ENCODE peak calls at places on chromosome 6, in six cellular contexts. One of them, this sample, is unnamed. For H3K9me3, the result is how much of the 10 kb centered on the place peaks cover.

GRCh38 chr6:110360671-110361070 is 2.5 kb upstream of the METTL24 start:
- DNase-seq in CD4-positive, alpha-beta T cell: no peak
- DNase-seq in fibroblast of lung: no peak
- DNase-seq in H9: no peak
- DNase-seq in A549: no peak
- DNase-seq in pancreas: peak
- DNase-seq in this sample: no peak

GRCh38 chr6:143896096-143896880 is 32.0 kb downstream of the ZC2HC1B start:
- DNase-seq in CD4-positive, alpha-beta T cell: no peak
- DNase-seq in fibroblast of lung: no peak
- DNase-seq in H9: no peak
- DNase-seq in A549: no peak
- DNase-seq in pancreas: no peak
- DNase-seq in this sample: peak

GRCh38 chr6:32415521-32416019 is 8.6 kb upstream of the BTNL2 start:
- DNase-seq in CD4-positive, alpha-beta T cell: peak
- DNase-seq in fibroblast of lung: peak
- DNase-seq in H9: peak
- DNase-seq in A549: peak
- DNase-seq in pancreas: peak
- DNase-seq in this sample: peak

GRCh38 chr6:85419046-85419759 is 30.7 kb upstream of the NT5E start:
- DNase-seq in CD4-positive, alpha-beta T cell: no peak
- DNase-seq in fibroblast of lung: peak
- DNase-seq in H9: no peak
- DNase-seq in A549: no peak
- DNase-seq in pancreas: no peak
- DNase-seq in this sample: no peak

GRCh38 chr6:151027295-151027747 is 161.8 kb downstream of the MTHFD1L start:
- DNase-seq in CD4-positive, alpha-beta T cell: no peak
- DNase-seq in fibroblast of lung: no peak
- DNase-seq in H9: no peak
- DNase-seq in A549: no peak
- DNase-seq in pancreas: peak
- DNase-seq in this sample: no peak

GRCh38 chr6:133973109-133973971 is 20.3 kb downstream of the TBPL1 start:
- DNase-seq in CD4-positive, alpha-beta T cell: no peak
- DNase-seq in fibroblast of lung: peak
- DNase-seq in H9: no peak
- DNase-seq in A549: peak
- DNase-seq in pancreas: no peak
- DNase-seq in this sample: peak

GRCh38 chr6:62285612-62286469 is at the start of gene KHDRBS2:
- DNase-seq in CD4-positive, alpha-beta T cell: peak
- DNase-seq in fibroblast of lung: no peak
- DNase-seq in H9: peak
- DNase-seq in A549: peak
- DNase-seq in pancreas: peak
- DNase-seq in this sample: peak

GRCh38 chr6:96089173-96089572 is 73.4 kb downstream of the FUT9 start:
- DNase-seq in CD4-positive, alpha-beta T cell: no peak
- DNase-seq in fibroblast of lung: peak
- DNase-seq in H9: peak
- DNase-seq in A549: no peak
- DNase-seq in pancreas: peak
- DNase-seq in this sample: peak

GRCh38 chr6:169079650-169080049 is 174.0 kb downstream of the THBS2 start:
- DNase-seq in CD4-positive, alpha-beta T cell: no peak
- DNase-seq in fibroblast of lung: peak
- DNase-seq in H9: no peak
- DNase-seq in A549: no peak
- DNase-seq in pancreas: no peak
- DNase-seq in this sample: no peak

GRCh38 chr6:71262914-71263313 is 25.7 kb upstream of the OGFRL1 start:
- DNase-seq in CD4-positive, alpha-beta T cell: no peak
- DNase-seq in fibroblast of lung: no peak
- DNase-seq in H9: no peak
- DNase-seq in A549: no peak
- DNase-seq in pancreas: no peak
- DNase-seq in this sample: no peak

GRCh38 chr6:25882066-25882496 is 8.0 kb upstream of the SLC17A3 start:
- DNase-seq in CD4-positive, alpha-beta T cell: peak
- DNase-seq in fibroblast of lung: no peak
- DNase-seq in H9: peak
- DNase-seq in A549: peak
- DNase-seq in pancreas: peak
- DNase-seq in this sample: peak

GRCh38 chr6:90284236-90284744 is 12.4 kb downstream of the BACH2 start:
- DNase-seq in CD4-positive, alpha-beta T cell: no peak
- DNase-seq in fibroblast of lung: peak
- DNase-seq in H9: peak
- DNase-seq in A549: peak
- DNase-seq in pancreas: no peak
- DNase-seq in this sample: peak

GRCh38 chr6:24494726-24495515 is at the start of gene ALDH5A1:
- DNase-seq in CD4-positive, alpha-beta T cell: peak
- DNase-seq in fibroblast of lung: peak
- DNase-seq in H9: peak
- DNase-seq in A549: peak
- DNase-seq in pancreas: peak
- DNase-seq in this sample: peak

GRCh38 chr6:132140150-132140549 is 189.0 kb upstream of the CCN2 start:
- DNase-seq in CD4-positive, alpha-beta T cell: no peak
- DNase-seq in fibroblast of lung: no peak
- DNase-seq in H9: no peak
- DNase-seq in A549: no peak
- DNase-seq in pancreas: no peak
- DNase-seq in this sample: no peak

GRCh38 chr6:42693725-42694323 is 28.6 kb downstream of the PRPH2 start:
- DNase-seq in CD4-positive, alpha-beta T cell: no peak
- DNase-seq in fibroblast of lung: no peak
- DNase-seq in H9: no peak
- DNase-seq in A549: no peak
- DNase-seq in pancreas: no peak
- DNase-seq in this sample: no peak

GRCh38 chr6:136549359-136550044 is 720 bp downstream of the MAP7 start:
- DNase-seq in CD4-positive, alpha-beta T cell: no peak
- DNase-seq in fibroblast of lung: no peak
- DNase-seq in H9: peak
- DNase-seq in A549: peak
- DNase-seq in pancreas: no peak
- DNase-seq in this sample: no peak

GRCh38 chr6:158072083-158072721 is 90.5 kb downstream of the SYNJ2 start:
- DNase-seq in CD4-positive, alpha-beta T cell: peak
- DNase-seq in fibroblast of lung: peak
- DNase-seq in H9: peak
- DNase-seq in A549: peak
- DNase-seq in pancreas: peak
- DNase-seq in this sample: peak
- TF ChIP-seq CTCF in CD4-positive, alpha-beta T cell: peak
- TF ChIP-seq CTCF in fibroblast of lung: peak
- TF ChIP-seq CTCF in H9: peak
- TF ChIP-seq CTCF in A549: peak
- TF ChIP-seq CTCF in pancreas: peak
- TF ChIP-seq CTCF in this sample: peak

DNA sequence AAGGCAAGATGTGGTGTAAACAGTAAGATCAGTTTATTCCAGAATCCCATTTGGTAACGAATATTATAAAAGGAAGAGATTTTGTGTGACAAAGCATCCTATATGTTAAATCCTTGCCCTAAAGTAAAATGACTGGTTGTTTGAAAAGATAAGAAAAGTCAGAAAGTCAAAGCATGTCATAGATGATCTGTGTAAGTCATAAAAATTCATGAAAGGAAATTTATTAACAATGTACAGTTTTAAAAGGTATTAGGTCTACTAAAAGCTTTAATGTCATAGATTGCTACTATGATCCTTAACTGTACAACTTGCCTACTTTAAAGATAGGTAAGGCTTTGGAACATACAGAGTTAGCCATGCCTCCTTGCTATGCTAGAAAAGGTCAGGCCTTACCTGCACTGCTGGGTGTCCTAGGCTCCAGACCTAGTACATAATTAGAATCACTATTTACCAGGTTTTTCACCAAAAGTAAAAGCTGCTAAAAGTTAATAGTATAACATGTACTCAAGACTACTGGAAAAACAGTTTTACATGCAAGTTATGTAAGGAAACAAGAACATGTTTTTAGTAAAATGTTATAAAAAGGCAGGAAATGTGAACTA is 1090.1 kb upstream of the ADGRB3 start:
- DNase-seq in CD4-positive, alpha-beta T cell: no peak
- DNase-seq in fibroblast of lung: no peak
- DNase-seq in H9: no peak
- DNase-seq in A549: no peak
- DNase-seq in pancreas: no peak
- DNase-seq in this sample: no peak
- H3K9me3 ChIP-seq in CD4-positive, alpha-beta T cell: under half
- H3K9me3 ChIP-seq in fibroblast of lung: under half
- H3K9me3 ChIP-seq in H9: under half
- H3K9me3 ChIP-seq in A549: under half
- H3K9me3 ChIP-seq in pancreas: under half
- H3K9me3 ChIP-seq in this sample: under half

DNA sequence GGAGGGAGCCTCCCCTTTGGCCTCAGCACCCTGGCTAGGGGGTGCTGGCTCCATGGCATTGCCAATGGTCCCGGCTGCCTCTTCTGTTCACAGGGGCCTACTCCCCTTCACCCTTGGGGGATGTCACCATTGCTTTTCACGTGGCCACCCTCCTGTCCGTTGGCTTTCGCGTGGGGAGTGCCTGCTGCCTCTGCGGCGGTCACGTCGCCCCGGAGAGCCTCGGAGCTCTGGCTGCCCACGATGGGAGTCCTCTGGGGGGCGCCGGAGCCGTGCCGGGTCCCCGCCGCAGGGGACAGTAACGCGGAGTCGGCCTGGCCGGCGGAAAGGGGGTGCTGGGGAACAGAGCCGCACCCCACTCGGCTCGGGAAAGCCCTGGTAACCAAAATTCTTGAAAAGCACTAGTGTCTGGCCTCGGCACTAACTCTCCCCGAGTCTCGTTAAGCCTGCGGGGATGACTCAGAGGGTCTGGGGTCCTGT is 661 bp upstream of the HEBP2 start:
- DNase-seq in CD4-positive, alpha-beta T cell: peak
- DNase-seq in fibroblast of lung: no peak
- DNase-seq in H9: peak
- DNase-seq in A549: peak
- DNase-seq in pancreas: peak
- DNase-seq in this sample: peak
- TF ChIP-seq CTCF in CD4-positive, alpha-beta T cell: no peak
- TF ChIP-seq CTCF in fibroblast of lung: peak
- TF ChIP-seq CTCF in H9: peak
- TF ChIP-seq CTCF in A549: no peak
- TF ChIP-seq CTCF in pancreas: no peak
- TF ChIP-seq CTCF in this sample: peak

GRCh38 chr6:124682751-124683150 is 279.5 kb upstream of the RNF217 start:
- DNase-seq in CD4-positive, alpha-beta T cell: no peak
- DNase-seq in fibroblast of lung: no peak
- DNase-seq in H9: no peak
- DNase-seq in A549: no peak
- DNase-seq in pancreas: no peak
- DNase-seq in this sample: no peak
- H3K9me3 ChIP-seq in CD4-positive, alpha-beta T cell: under half
- H3K9me3 ChIP-seq in fibroblast of lung: under half
- H3K9me3 ChIP-seq in H9: under half
- H3K9me3 ChIP-seq in A549: under half
- H3K9me3 ChIP-seq in pancreas: under half
- H3K9me3 ChIP-seq in this sample: under half

DNA sequence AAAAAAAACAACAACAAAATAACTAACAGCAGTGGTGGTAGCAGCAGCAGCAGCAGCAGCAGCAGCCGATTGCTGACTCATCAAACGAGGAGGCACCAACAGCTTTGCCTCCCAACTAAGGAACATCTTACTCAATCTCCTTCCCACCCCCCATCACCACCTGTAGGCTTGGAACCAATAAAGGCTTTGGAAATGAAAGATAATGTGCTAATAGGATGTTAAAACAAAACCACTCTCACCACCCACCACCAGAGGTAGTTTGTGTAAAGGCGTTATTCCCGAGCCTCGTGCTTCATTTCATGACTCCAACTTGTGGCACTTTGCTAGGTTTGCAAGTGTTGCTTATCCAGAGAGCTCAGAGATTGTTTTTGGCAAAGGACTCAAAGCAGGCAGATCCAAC is 346.5 kb downstream of the CD83 start:
- DNase-seq in CD4-positive, alpha-beta T cell: no peak
- DNase-seq in fibroblast of lung: peak
- DNase-seq in H9: peak
- DNase-seq in A549: no peak
- DNase-seq in pancreas: no peak
- DNase-seq in this sample: peak
- TF ChIP-seq CTCF in CD4-positive, alpha-beta T cell: no peak
- TF ChIP-seq CTCF in fibroblast of lung: peak
- TF ChIP-seq CTCF in H9: peak
- TF ChIP-seq CTCF in A549: no peak
- TF ChIP-seq CTCF in pancreas: no peak
- TF ChIP-seq CTCF in this sample: no peak

GRCh38 chr6:122495612-122496011 is 24.0 kb upstream of the SERINC1 start:
- DNase-seq in CD4-positive, alpha-beta T cell: no peak
- DNase-seq in fibroblast of lung: no peak
- DNase-seq in H9: no peak
- DNase-seq in A549: no peak
- DNase-seq in pancreas: no peak
- DNase-seq in this sample: no peak

DNA sequence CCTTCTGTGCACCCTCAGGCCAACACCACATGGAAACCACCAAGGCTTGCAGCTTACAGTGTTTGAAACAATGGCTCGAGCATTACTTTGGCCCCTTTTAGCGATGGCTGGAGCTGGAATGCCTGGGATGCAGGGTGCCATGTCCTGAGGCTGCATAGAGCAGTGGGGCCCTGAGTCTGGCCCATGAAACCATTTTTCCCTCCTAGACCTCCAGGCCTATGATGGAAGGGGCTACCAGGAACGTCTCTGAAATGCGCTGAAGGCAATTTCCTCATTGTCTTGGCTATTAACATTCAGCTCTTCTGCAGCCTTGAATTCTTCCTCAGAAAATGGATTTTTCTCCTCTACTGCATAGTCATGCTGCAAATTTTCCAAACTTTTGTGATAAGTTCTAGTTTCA is 29.9 kb upstream of the SERINC1 start:
- DNase-seq in CD4-positive, alpha-beta T cell: no peak
- DNase-seq in fibroblast of lung: no peak
- DNase-seq in H9: no peak
- DNase-seq in A549: no peak
- DNase-seq in pancreas: no peak
- DNase-seq in this sample: no peak
- H3K9me3 ChIP-seq in CD4-positive, alpha-beta T cell: under half
- H3K9me3 ChIP-seq in fibroblast of lung: under half
- H3K9me3 ChIP-seq in H9: under half
- H3K9me3 ChIP-seq in A549: under half
- H3K9me3 ChIP-seq in pancreas: under half
- H3K9me3 ChIP-seq in this sample: under half